ENCODE peak calls at places on chromosomes 12 and 14, in four cellular contexts. T is colonic mucosa; W is RCC 7860; Z is activated CD4-positive, alpha-beta T cell treated with anti-CD3 and anti-CD28 coated beads for 4 hours. E is an unnamed sample.

GRCh38 chr12:65308601-65309071 is 30.2 kb downstream of the MSRB3 start:
- DNase-seq in T (no peak), W (no peak), Z (no peak), E (no peak)

GRCh38 chr14:39107624-39108023 is 4.6 kb upstream of the SEC23A start:
- DNase-seq in T (no peak), W (peak; percentile 5), Z (no peak), E (no peak)

GRCh38 chr14:29274890-29275651 is 508.5 kb downstream of the FOXG1 start:
- DNase-seq in T (no peak), W (no peak), Z (no peak), E (no peak)

GRCh38 chr14:38723277-38723676 is 379.8 kb downstream of the SEC23A start:
- DNase-seq in T (no peak), W (no peak), Z (no peak), E (no peak)

GRCh38 chr14:67663633-67664032 is 10.8 kb downstream of the VTI1B start:
- DNase-seq in T (no peak), W (no peak), Z (no peak), E (no peak)

GRCh38 chr12:31868980-31869379 is 90.2 kb upstream of the RESF1 start:
- DNase-seq in T (no peak), W (no peak), Z (no peak), E (peak; percentile 78)

GRCh38 chr14:101229666-101230065 is 326.1 kb upstream of the RTL1 start:
- DNase-seq in T (peak; percentile 9), W (no peak), Z (no peak), E (no peak)

GRCh38 chr12:19709889-19710288 is 270.6 kb downstream of the AEBP2 start:
- DNase-seq in T (no peak), W (no peak), Z (no peak), E (no peak)

GRCh38 chr12:18690653-18691052 is 47.2 kb downstream of the PLCZ1 start:
- DNase-seq in T (no peak), W (peak; percentile 94), Z (no peak), E (no peak)

GRCh38 chr14:20568393-20568792 is 7.5 kb upstream of the RNASE9 start:
- DNase-seq in T (no peak), W (no peak), Z (no peak), E (no peak)

GRCh38 chr14:103067231-103067954 is 10.0 kb upstream of the CDC42BPB start:
- DNase-seq in T (peak; percentile 61), W (peak; percentile 51), Z (no peak), E (no peak)

GRCh38 chr14:104085032-104085888 is at the start of gene ASPG:
- DNase-seq in T (peak; percentile 68), W (no peak), Z (no peak), E (no peak)

GRCh38 chr12:111322336-111323250 is 46.3 kb downstream of the PHETA1 start:
- DNase-seq in T (no peak), W (no peak), Z (no peak), E (no peak)

GRCh38 chr12:101619868-101620761 is 25.3 kb downstream of the MYBPC1 start:
- DNase-seq in T (peak; percentile 66), W (no peak), Z (no peak), E (no peak)